ENCODE peak calls at places on chromosomes 3 and 15, in eight cellular contexts. H is cardiac muscle cell, I is sigmoid colon, U is fibroblast of lung, J is dorsolateral prefrontal cortex, P is aorta, R is RWPE1, Q is pancreas. S is an unnamed sample.
A peak's percentile ranks its signal among the peaks of the same experiment; 100 is the strongest.

GRCh38 chr15:64137226-64137833 is 14.2 kb upstream of the SNX22 start:
- DNase-seq in H (no peak), I (peak; percentile 55), U (no peak), J (no peak), P (no peak), R (no peak), Q (no peak), S (peak; percentile 83)

GRCh38 chr15:57923750-57924149 is 141.8 kb downstream of the ALDH1A2 start:
- DNase-seq in H (no peak), I (no peak), U (peak; percentile 18), J (no peak), P (no peak), R (no peak), Q (no peak), S (no peak)

GRCh38 chr3:40639006-40639405 is 114.2 kb downstream of the ZNF621 start:
- DNase-seq in H (no peak), I (no peak), U (no peak), J (no peak), P (no peak), R (no peak), Q (no peak), S (no peak)

GRCh38 chr3:193800138-193801043 is 207.4 kb downstream of the OPA1 start:
- DNase-seq in H (no peak), I (no peak), U (no peak), J (no peak), P (no peak), R (no peak), Q (no peak), S (no peak)

GRCh38 chr3:123076496-123077418 is 9.9 kb downstream of the PDIA5 start:
- DNase-seq in H (no peak), I (peak; percentile 89), U (no peak), J (peak; percentile 24), P (peak; percentile 90), R (no peak), Q (no peak), S (no peak)

GRCh38 chr15:33808720-33809119 is 159.6 kb upstream of the CHRM5 start:
- DNase-seq in H (no peak), I (no peak), U (peak; percentile 70), J (no peak), P (no peak), R (no peak), Q (no peak), S (no peak)

GRCh38 chr3:65483475-65483874 is 555.2 kb downstream of the MAGI1 start:
- DNase-seq in H (peak; percentile 82), I (peak; percentile 83), U (peak; percentile 8), J (peak; percentile 80), P (peak; percentile 77), R (peak; percentile 37), Q (peak; percentile 55), S (peak; percentile 76)

GRCh38 chr3:126061301-126062032 is 22.5 kb downstream of the SLC41A3 start:
- DNase-seq in H (no peak), I (no peak), U (no peak), J (no peak), P (no peak), R (no peak), Q (no peak), S (no peak)

GRCh38 chr3:8554725-8555621 is 53.4 kb downstream of the LMCD1 start:
- DNase-seq in H (peak; percentile 28), I (no peak), U (peak; percentile 92), J (no peak), P (peak; percentile 76), R (no peak), Q (no peak), S (no peak)

GRCh38 chr3:29239377-29239776 is 41.5 kb upstream of the RBMS3 start:
- DNase-seq in H (no peak), I (no peak), U (no peak), J (no peak), P (no peak), R (no peak), Q (no peak), S (no peak)

GRCh38 chr3:195001961-195002861 is 268.7 kb downstream of the XXYLT1 start:
- DNase-seq in H (peak; percentile 60), I (no peak), U (peak; percentile 36), J (no peak), P (no peak), R (peak; percentile 77), Q (peak; percentile 81), S (peak; percentile 87)

GRCh38 chr15:50798684-50799083 is 33.2 kb upstream of the SPPL2A start:
- DNase-seq in H (no peak), I (no peak), U (peak; percentile 15), J (no peak), P (no peak), R (peak; percentile 36), Q (no peak), S (no peak)

DNA sequence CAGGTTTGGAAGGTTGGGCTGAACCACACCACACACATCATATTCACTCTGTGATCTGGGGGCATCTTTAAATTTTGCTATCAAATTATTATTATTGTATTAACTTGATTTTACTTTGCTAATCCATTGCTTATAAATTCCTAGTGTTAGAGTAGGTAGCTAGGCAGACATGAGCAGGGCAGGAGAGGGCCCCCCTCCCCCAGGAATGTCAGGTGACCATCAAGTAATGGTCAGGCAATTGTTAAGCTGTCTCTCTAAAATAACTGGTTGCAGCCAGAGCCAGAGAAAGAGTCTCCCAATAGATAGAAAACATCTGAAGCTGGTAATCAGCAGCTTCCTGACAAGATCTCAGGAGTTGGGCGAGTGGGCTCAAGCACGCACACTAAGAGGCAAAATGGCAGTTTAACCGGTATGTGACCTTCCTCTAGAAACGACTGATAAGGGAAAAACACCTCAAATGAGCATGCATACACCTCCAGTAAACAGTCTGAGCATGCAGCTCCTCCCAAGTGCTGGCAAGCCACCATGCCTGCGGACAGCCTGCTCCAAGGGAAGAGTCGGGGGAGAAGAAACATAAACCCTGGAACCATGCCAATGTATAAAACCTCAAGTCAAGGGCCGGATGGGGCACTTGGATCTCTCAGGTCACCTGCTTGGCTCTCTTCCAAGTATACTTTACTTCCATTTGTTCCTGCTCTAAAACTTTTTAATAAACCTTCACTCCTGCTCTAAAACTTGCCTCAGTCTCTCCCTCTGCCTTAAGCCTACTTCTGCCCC is 3.1 kb upstream of the CXCR6 start:
- DNase-seq in H (no peak), I (peak; percentile 51), U (no peak), J (no peak), P (peak; percentile 42), R (no peak), Q (no peak), S (no peak)
- H3K27ac ChIP-seq in H (peak overlapping the region; percentile 25), I (peak overlapping the region; percentile 36), U (no peak overlapping the region), J (peak overlapping the region; percentile 81), P (no peak overlapping the region), R (no peak overlapping the region), Q (no peak overlapping the region), S (no peak overlapping the region)

GRCh38 chr3:185350841-185351240 is 12.1 kb upstream of the MAP3K13 start:
- DNase-seq in H (no peak), I (no peak), U (no peak), J (no peak), P (no peak), R (no peak), Q (no peak), S (no peak)

GRCh38 chr3:185353225-185353624 is 9.7 kb upstream of the MAP3K13 start:
- DNase-seq in H (no peak), I (no peak), U (no peak), J (no peak), P (no peak), R (no peak), Q (no peak), S (no peak)

GRCh38 chr3:185347392-185347791 is 15.5 kb upstream of the MAP3K13 start:
- DNase-seq in H (no peak), I (no peak), U (no peak), J (no peak), P (no peak), R (no peak), Q (no peak), S (no peak)

GRCh38 chr3:185353823-185354614 is 8.9 kb upstream of the MAP3K13 start:
- DNase-seq in H (peak; percentile 83), I (peak; percentile 72), U (peak; percentile 60), J (peak; percentile 23), P (no peak), R (no peak), Q (peak; percentile 65), S (peak; percentile 81)

DNA sequence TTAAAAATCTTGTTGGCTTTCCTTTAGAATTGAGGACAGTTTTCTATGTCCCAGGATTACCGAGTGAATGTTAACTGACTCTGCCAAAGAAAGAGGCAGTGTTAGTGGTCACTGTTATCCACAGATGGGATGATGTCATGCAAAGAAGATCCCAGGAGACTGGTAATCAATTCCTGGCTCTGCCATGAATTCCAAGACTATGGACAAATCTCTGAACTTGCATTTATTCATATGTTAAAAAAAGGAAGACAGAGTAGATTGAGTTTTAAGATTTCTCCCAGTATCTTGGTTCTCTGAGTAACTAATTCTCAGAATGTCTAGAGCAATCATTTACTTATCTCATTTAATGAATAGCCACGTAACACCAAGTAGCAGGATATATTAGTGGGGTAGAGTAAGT is 11.6 kb upstream of the MAP3K13 start:
- DNase-seq in H (no peak), I (no peak), U (no peak), J (no peak), P (no peak), R (no peak), Q (no peak), S (no peak)
- H3K27ac ChIP-seq in H (no peak overlapping the region), I (no peak overlapping the region), U (no peak overlapping the region), J (no peak overlapping the region), P (no peak overlapping the region), R (no peak overlapping the region), Q (no peak overlapping the region), S (no peak overlapping the region)

DNA sequence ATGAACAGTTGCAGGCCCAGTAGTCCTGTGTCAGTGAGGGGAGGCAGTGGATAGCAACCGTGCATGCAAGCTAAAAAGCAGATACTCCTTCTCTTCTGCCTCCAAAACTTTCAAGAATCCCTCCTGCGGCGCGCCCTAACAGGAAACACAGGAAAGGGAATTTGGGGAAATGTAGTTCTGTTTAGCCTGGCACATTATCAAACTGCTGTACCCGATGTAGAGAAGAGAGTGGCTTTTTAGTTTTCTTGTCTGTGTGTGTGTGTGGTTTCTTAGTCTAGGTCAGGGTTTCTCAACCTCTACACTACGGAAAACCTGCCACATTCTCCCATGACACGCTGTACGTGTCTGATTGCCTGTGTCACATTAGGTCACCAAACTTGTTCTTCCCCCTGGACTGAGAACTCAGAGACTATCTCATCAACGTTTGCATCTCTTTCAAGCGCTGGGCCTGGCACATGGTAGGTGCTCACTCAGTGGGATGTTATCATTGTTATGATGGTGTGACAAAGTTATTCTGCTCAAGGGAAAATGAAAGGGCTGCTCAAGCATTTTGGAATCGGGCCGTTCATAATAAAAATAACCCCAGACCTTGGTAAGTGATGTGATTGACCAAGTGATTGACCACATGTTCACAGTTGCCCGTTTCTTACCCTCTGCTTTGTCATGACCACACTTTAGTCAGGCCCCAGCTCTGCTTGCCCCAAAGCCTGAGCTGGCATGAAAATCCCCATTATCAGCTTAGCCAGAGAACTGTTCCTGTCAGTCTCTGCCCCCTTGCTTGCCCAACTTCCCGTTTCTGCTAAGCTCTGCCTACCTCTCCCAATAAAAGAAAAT is 33.2 kb downstream of the TM4SF4 start:
- DNase-seq in H (no peak), I (no peak), U (no peak), J (no peak), P (no peak), R (no peak), Q (no peak), S (no peak)
- H3K27ac ChIP-seq in H (no peak overlapping the region), I (no peak overlapping the region), U (no peak overlapping the region), J (no peak overlapping the region), P (peak overlapping the region; percentile 97), R (no peak overlapping the region), Q (no peak overlapping the region), S (no peak overlapping the region)

DNA sequence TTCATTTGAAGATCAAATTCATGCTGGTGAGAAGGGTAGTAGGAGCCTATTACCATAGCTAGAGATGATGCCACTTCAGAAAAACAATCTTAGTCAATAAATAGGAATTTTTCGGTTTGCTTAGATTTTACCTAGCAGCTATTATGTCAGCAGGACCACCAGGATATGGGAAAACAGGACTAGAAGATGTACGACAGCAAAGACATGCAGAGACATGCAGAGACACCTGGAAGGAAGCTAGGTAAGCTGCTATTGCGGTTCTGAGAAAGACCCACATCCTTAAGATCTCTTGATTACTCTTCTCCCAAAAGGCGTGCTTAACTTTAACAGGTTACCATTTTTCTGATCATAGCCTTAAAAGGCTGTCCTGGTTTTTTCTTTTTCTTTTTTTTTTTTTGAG is 64.8 kb upstream of the THSD4 start:
- DNase-seq in H (no peak), I (no peak), U (no peak), J (no peak), P (no peak), R (no peak), Q (no peak), S (no peak)
- H3K27ac ChIP-seq in H (no peak overlapping the region), I (no peak overlapping the region), U (peak overlapping the region; percentile 99), J (no peak overlapping the region), P (no peak overlapping the region), R (no peak overlapping the region), Q (no peak overlapping the region), S (no peak overlapping the region)

S was measured in spleen.